ENCODE peak calls at places on chromosomes 6 and 20, in ten cellular contexts. One of them, this sample, is unnamed. For H3K27me3, the result is how much of the 10 kb centered on the place peaks cover.

GRCh38 chr20:58199058-58199457 is 29.4 kb downstream of the ANKRD60 start:
- DNase-seq in mesenchymal stem cell: no peak
- DNase-seq in CD8-positive, alpha-beta memory T cell: no peak
- DNase-seq in adipocyte: no peak
- DNase-seq in HL-60: no peak
- DNase-seq in astrocyte: no peak
- DNase-seq in ascending aorta: no peak
- DNase-seq in brain microvascular endothelial cell: no peak
- DNase-seq in CD4-positive, alpha-beta memory T cell: no peak
- DNase-seq in body of pancreas: no peak
- DNase-seq in this sample: no peak

GRCh38 chr6:118939683-118940082 is 4.7 kb upstream of the MCM9 start:
- DNase-seq in mesenchymal stem cell: no peak
- DNase-seq in CD8-positive, alpha-beta memory T cell: no peak
- DNase-seq in adipocyte: no peak
- DNase-seq in HL-60: no peak
- DNase-seq in astrocyte: no peak
- DNase-seq in ascending aorta: no peak
- DNase-seq in brain microvascular endothelial cell: no peak
- DNase-seq in CD4-positive, alpha-beta memory T cell: no peak
- DNase-seq in body of pancreas: no peak
- DNase-seq in this sample: no peak

GRCh38 chr20:58713801-58714339 is 21.3 kb downstream of the NPEPL1 start:
- DNase-seq in mesenchymal stem cell: no peak
- DNase-seq in CD8-positive, alpha-beta memory T cell: no peak
- DNase-seq in adipocyte: no peak
- DNase-seq in HL-60: no peak
- DNase-seq in astrocyte: no peak
- DNase-seq in ascending aorta: no peak
- DNase-seq in brain microvascular endothelial cell: no peak
- DNase-seq in CD4-positive, alpha-beta memory T cell: no peak
- DNase-seq in body of pancreas: no peak
- DNase-seq in this sample: no peak

GRCh38 chr20:52168116-52168515 is 23.5 kb downstream of the ZFP64 start:
- DNase-seq in mesenchymal stem cell: no peak
- DNase-seq in CD8-positive, alpha-beta memory T cell: no peak
- DNase-seq in adipocyte: no peak
- DNase-seq in HL-60: no peak
- DNase-seq in astrocyte: no peak
- DNase-seq in ascending aorta: no peak
- DNase-seq in brain microvascular endothelial cell: no peak
- DNase-seq in CD4-positive, alpha-beta memory T cell: no peak
- DNase-seq in body of pancreas: no peak
- DNase-seq in this sample: no peak

GRCh38 chr6:133243723-133244122 is 2.6 kb downstream of the EYA4 start:
- DNase-seq in mesenchymal stem cell: no peak
- DNase-seq in CD8-positive, alpha-beta memory T cell: no peak
- DNase-seq in adipocyte: no peak
- DNase-seq in HL-60: no peak
- DNase-seq in astrocyte: no peak
- DNase-seq in ascending aorta: no peak
- DNase-seq in brain microvascular endothelial cell: no peak
- DNase-seq in CD4-positive, alpha-beta memory T cell: no peak
- DNase-seq in body of pancreas: no peak
- DNase-seq in this sample: no peak

GRCh38 chr20:49006446-49006980 is 39.6 kb upstream of the CSE1L start:
- DNase-seq in mesenchymal stem cell: no peak
- DNase-seq in CD8-positive, alpha-beta memory T cell: no peak
- DNase-seq in adipocyte: no peak
- DNase-seq in HL-60: no peak
- DNase-seq in astrocyte: no peak
- DNase-seq in ascending aorta: no peak
- DNase-seq in brain microvascular endothelial cell: no peak
- DNase-seq in CD4-positive, alpha-beta memory T cell: no peak
- DNase-seq in body of pancreas: no peak
- DNase-seq in this sample: no peak

GRCh38 chr6:112639436-112639835 is 292.3 kb downstream of the RFPL4B start:
- DNase-seq in mesenchymal stem cell: peak
- DNase-seq in CD8-positive, alpha-beta memory T cell: no peak
- DNase-seq in adipocyte: peak
- DNase-seq in HL-60: no peak
- DNase-seq in astrocyte: peak
- DNase-seq in ascending aorta: no peak
- DNase-seq in brain microvascular endothelial cell: no peak
- DNase-seq in CD4-positive, alpha-beta memory T cell: no peak
- DNase-seq in body of pancreas: no peak
- DNase-seq in this sample: no peak

GRCh38 chr6:11192167-11192566 is 40.3 kb downstream of the NEDD9 start:
- DNase-seq in mesenchymal stem cell: no peak
- DNase-seq in CD8-positive, alpha-beta memory T cell: no peak
- DNase-seq in adipocyte: no peak
- DNase-seq in HL-60: no peak
- DNase-seq in astrocyte: no peak
- DNase-seq in ascending aorta: no peak
- DNase-seq in brain microvascular endothelial cell: no peak
- DNase-seq in CD4-positive, alpha-beta memory T cell: no peak
- DNase-seq in body of pancreas: no peak
- DNase-seq in this sample: no peak

GRCh38 chr20:36339646-36340592 is 33.8 kb downstream of the DLGAP4 start:
- DNase-seq in mesenchymal stem cell: no peak
- DNase-seq in CD8-positive, alpha-beta memory T cell: no peak
- DNase-seq in adipocyte: no peak
- DNase-seq in HL-60: no peak
- DNase-seq in astrocyte: no peak
- DNase-seq in ascending aorta: no peak
- DNase-seq in brain microvascular endothelial cell: no peak
- DNase-seq in CD4-positive, alpha-beta memory T cell: no peak
- DNase-seq in body of pancreas: no peak
- DNase-seq in this sample: no peak

GRCh38 chr6:10398439-10399218 is 16.2 kb downstream of the TFAP2A start:
- DNase-seq in mesenchymal stem cell: no peak
- DNase-seq in CD8-positive, alpha-beta memory T cell: no peak
- DNase-seq in adipocyte: no peak
- DNase-seq in HL-60: no peak
- DNase-seq in astrocyte: no peak
- DNase-seq in ascending aorta: no peak
- DNase-seq in brain microvascular endothelial cell: no peak
- DNase-seq in CD4-positive, alpha-beta memory T cell: no peak
- DNase-seq in body of pancreas: no peak
- DNase-seq in this sample: no peak

GRCh38 chr20:62273421-62273820 is 29.4 kb upstream of the ADRM1 start:
- DNase-seq in mesenchymal stem cell: no peak
- DNase-seq in CD8-positive, alpha-beta memory T cell: no peak
- DNase-seq in adipocyte: no peak
- DNase-seq in HL-60: no peak
- DNase-seq in astrocyte: no peak
- DNase-seq in ascending aorta: no peak
- DNase-seq in brain microvascular endothelial cell: no peak
- DNase-seq in CD4-positive, alpha-beta memory T cell: no peak
- DNase-seq in body of pancreas: no peak
- DNase-seq in this sample: no peak

GRCh38 chr20:63830821-63831593 is at the start of gene ZBTB46:
- DNase-seq in mesenchymal stem cell: peak
- DNase-seq in CD8-positive, alpha-beta memory T cell: no peak
- DNase-seq in adipocyte: peak
- DNase-seq in HL-60: no peak
- DNase-seq in astrocyte: no peak
- DNase-seq in ascending aorta: no peak
- DNase-seq in brain microvascular endothelial cell: no peak
- DNase-seq in CD4-positive, alpha-beta memory T cell: no peak
- DNase-seq in body of pancreas: peak
- DNase-seq in this sample: no peak

GRCh38 chr20:31496761-31497295 is 17.4 kb upstream of the HM13 start:
- DNase-seq in mesenchymal stem cell: no peak
- DNase-seq in CD8-positive, alpha-beta memory T cell: no peak
- DNase-seq in adipocyte: no peak
- DNase-seq in HL-60: no peak
- DNase-seq in astrocyte: no peak
- DNase-seq in ascending aorta: no peak
- DNase-seq in brain microvascular endothelial cell: no peak
- DNase-seq in CD4-positive, alpha-beta memory T cell: no peak
- DNase-seq in body of pancreas: peak
- DNase-seq in this sample: no peak

GRCh38 chr6:166005846-166006592 is 161.6 kb downstream of the TBXT start:
- DNase-seq in mesenchymal stem cell: peak
- DNase-seq in CD8-positive, alpha-beta memory T cell: no peak
- DNase-seq in adipocyte: no peak
- DNase-seq in HL-60: no peak
- DNase-seq in astrocyte: peak
- DNase-seq in ascending aorta: no peak
- DNase-seq in brain microvascular endothelial cell: peak
- DNase-seq in CD4-positive, alpha-beta memory T cell: no peak
- DNase-seq in body of pancreas: peak
- DNase-seq in this sample: no peak
- H3K27me3 ChIP-seq in mesenchymal stem cell: half or more
- H3K27me3 ChIP-seq in CD8-positive, alpha-beta memory T cell: under half
- H3K27me3 ChIP-seq in adipocyte: under half
- H3K27me3 ChIP-seq in HL-60: under half
- H3K27me3 ChIP-seq in astrocyte: under half
- H3K27me3 ChIP-seq in ascending aorta: under half
- H3K27me3 ChIP-seq in brain microvascular endothelial cell: under half
- H3K27me3 ChIP-seq in CD4-positive, alpha-beta memory T cell: under half
- H3K27me3 ChIP-seq in body of pancreas: under half
- H3K27me3 ChIP-seq in this sample: under half

DNA sequence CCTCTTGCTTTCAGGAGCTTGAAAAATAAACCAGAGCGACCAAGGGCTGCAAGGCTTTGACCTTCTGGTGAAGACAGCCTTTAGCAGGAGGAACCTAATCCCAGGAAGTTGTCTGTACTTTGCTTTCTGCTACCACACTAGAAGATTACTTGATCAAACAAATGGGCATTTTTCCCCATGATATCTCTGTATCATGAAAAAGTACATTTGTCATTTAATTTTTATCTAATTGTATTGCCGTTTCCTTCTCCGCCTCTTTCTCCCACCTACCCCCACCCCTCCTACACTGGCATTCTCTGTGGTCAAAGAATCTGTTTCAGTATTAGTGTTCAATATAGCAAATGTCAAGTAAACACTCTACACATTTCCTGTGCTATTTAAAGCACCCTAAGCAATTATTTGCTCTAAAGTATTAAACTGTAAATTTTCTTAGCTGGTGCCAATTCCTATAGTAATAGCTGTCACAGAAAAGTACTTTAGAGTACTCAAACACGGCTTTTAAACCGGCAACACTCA is 29.7 kb downstream of the ATXN1 start:
- DNase-seq in mesenchymal stem cell: peak
- DNase-seq in CD8-positive, alpha-beta memory T cell: peak
- DNase-seq in adipocyte: no peak
- DNase-seq in HL-60: no peak
- DNase-seq in astrocyte: no peak
- DNase-seq in ascending aorta: no peak
- DNase-seq in brain microvascular endothelial cell: no peak
- DNase-seq in CD4-positive, alpha-beta memory T cell: peak
- DNase-seq in body of pancreas: no peak
- DNase-seq in this sample: no peak
- H3K4me3 ChIP-seq in mesenchymal stem cell: no peak
- H3K4me3 ChIP-seq in CD8-positive, alpha-beta memory T cell: no peak
- H3K4me3 ChIP-seq in adipocyte: no peak
- H3K4me3 ChIP-seq in HL-60: no peak
- H3K4me3 ChIP-seq in astrocyte: no peak
- H3K4me3 ChIP-seq in ascending aorta: no peak
- H3K4me3 ChIP-seq in brain microvascular endothelial cell: no peak
- H3K4me3 ChIP-seq in CD4-positive, alpha-beta memory T cell: no peak
- H3K4me3 ChIP-seq in body of pancreas: no peak
- H3K4me3 ChIP-seq in this sample: no peak

GRCh38 chr20:35332540-35333200 is 40.4 kb upstream of the FAM83C start:
- DNase-seq in mesenchymal stem cell: no peak
- DNase-seq in CD8-positive, alpha-beta memory T cell: no peak
- DNase-seq in adipocyte: no peak
- DNase-seq in HL-60: no peak
- DNase-seq in astrocyte: no peak
- DNase-seq in ascending aorta: no peak
- DNase-seq in brain microvascular endothelial cell: no peak
- DNase-seq in CD4-positive, alpha-beta memory T cell: no peak
- DNase-seq in body of pancreas: no peak
- DNase-seq in this sample: no peak

GRCh38 chr20:35328689-35329088 is 36.5 kb upstream of the FAM83C start:
- DNase-seq in mesenchymal stem cell: peak
- DNase-seq in CD8-positive, alpha-beta memory T cell: no peak
- DNase-seq in adipocyte: no peak
- DNase-seq in HL-60: no peak
- DNase-seq in astrocyte: no peak
- DNase-seq in ascending aorta: no peak
- DNase-seq in brain microvascular endothelial cell: no peak
- DNase-seq in CD4-positive, alpha-beta memory T cell: no peak
- DNase-seq in body of pancreas: no peak
- DNase-seq in this sample: no peak

GRCh38 chr20:35329435-35330139 is 37.4 kb upstream of the FAM83C start:
- DNase-seq in mesenchymal stem cell: peak
- DNase-seq in CD8-positive, alpha-beta memory T cell: no peak
- DNase-seq in adipocyte: no peak
- DNase-seq in HL-60: no peak
- DNase-seq in astrocyte: no peak
- DNase-seq in ascending aorta: no peak
- DNase-seq in brain microvascular endothelial cell: no peak
- DNase-seq in CD4-positive, alpha-beta memory T cell: no peak
- DNase-seq in body of pancreas: no peak
- DNase-seq in this sample: no peak

GRCh38 chr20:35334511-35335101 is 42.4 kb upstream of the FAM83C start:
- DNase-seq in mesenchymal stem cell: peak
- DNase-seq in CD8-positive, alpha-beta memory T cell: no peak
- DNase-seq in adipocyte: no peak
- DNase-seq in HL-60: no peak
- DNase-seq in astrocyte: no peak
- DNase-seq in ascending aorta: no peak
- DNase-seq in brain microvascular endothelial cell: no peak
- DNase-seq in CD4-positive, alpha-beta memory T cell: no peak
- DNase-seq in body of pancreas: no peak
- DNase-seq in this sample: no peak

DNA sequence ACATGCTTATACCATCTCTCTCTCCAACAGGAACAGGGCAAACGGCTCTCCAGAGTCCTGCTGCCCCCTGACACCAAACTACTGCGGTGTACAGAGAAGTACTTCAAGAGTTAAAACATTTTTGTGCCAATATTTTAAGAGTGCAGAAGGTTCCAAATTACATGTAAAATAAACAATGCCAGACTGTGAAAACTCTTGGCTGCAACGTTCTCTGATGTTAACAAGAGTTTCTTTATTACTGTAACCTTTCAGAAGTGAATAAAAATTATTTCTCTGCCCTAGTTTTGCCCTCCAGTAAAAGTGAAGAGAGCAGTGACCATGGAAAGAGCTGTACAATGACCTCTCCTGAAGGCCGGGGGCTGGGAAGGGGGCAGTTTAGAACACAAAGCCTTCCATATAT is 41.4 kb upstream of the FAM83C start:
- DNase-seq in mesenchymal stem cell: no peak
- DNase-seq in CD8-positive, alpha-beta memory T cell: no peak
- DNase-seq in adipocyte: peak
- DNase-seq in HL-60: no peak
- DNase-seq in astrocyte: no peak
- DNase-seq in ascending aorta: no peak
- DNase-seq in brain microvascular endothelial cell: no peak
- DNase-seq in CD4-positive, alpha-beta memory T cell: no peak
- DNase-seq in body of pancreas: no peak
- DNase-seq in this sample: no peak
- H3K27me3 ChIP-seq in mesenchymal stem cell: under half
- H3K27me3 ChIP-seq in CD8-positive, alpha-beta memory T cell: under half
- H3K27me3 ChIP-seq in adipocyte: under half
- H3K27me3 ChIP-seq in HL-60: under half
- H3K27me3 ChIP-seq in astrocyte: under half
- H3K27me3 ChIP-seq in ascending aorta: under half
- H3K27me3 ChIP-seq in brain microvascular endothelial cell: under half
- H3K27me3 ChIP-seq in CD4-positive, alpha-beta memory T cell: under half
- H3K27me3 ChIP-seq in body of pancreas: under half
- H3K27me3 ChIP-seq in this sample: under half

GRCh38 chr20:19658137-19658536 is 99.9 kb upstream of the RIN2 start:
- DNase-seq in mesenchymal stem cell: no peak
- DNase-seq in CD8-positive, alpha-beta memory T cell: no peak
- DNase-seq in adipocyte: no peak
- DNase-seq in HL-60: peak
- DNase-seq in astrocyte: no peak
- DNase-seq in ascending aorta: no peak
- DNase-seq in brain microvascular endothelial cell: no peak
- DNase-seq in CD4-positive, alpha-beta memory T cell: no peak
- DNase-seq in body of pancreas: no peak
- DNase-seq in this sample: no peak
- H3K4me3 ChIP-seq in mesenchymal stem cell: no peak
- H3K4me3 ChIP-seq in CD8-positive, alpha-beta memory T cell: no peak
- H3K4me3 ChIP-seq in adipocyte: no peak
- H3K4me3 ChIP-seq in HL-60: peak
- H3K4me3 ChIP-seq in astrocyte: no peak
- H3K4me3 ChIP-seq in ascending aorta: no peak
- H3K4me3 ChIP-seq in brain microvascular endothelial cell: no peak
- H3K4me3 ChIP-seq in CD4-positive, alpha-beta memory T cell: no peak
- H3K4me3 ChIP-seq in body of pancreas: no peak
- H3K4me3 ChIP-seq in this sample: no peak

This sample was measured in esophagus squamous epithelium.